ENCODE peak calls at places on chromosomes 6 and 20, in four cellular contexts. I is H1, F is HepG2, X is K562. A is an unnamed sample.
A peak's percentile ranks its signal among the peaks of the same experiment; 100 is the strongest.

GRCh38 chr6:20746024-20746423 is 211.8 kb downstream of the CDKAL1 start:
- DNase-seq in I (no peak), F (no peak), X (no peak), A (no peak)

GRCh38 chr20:31485450-31486339 is 10.6 kb downstream of the REM1 start:
- DNase-seq in F (no peak), X (peak; percentile 29), I (no peak), A (peak; percentile 8)

GRCh38 chr20:36149469-36149868 is 5.1 kb upstream of the EPB41L1 start:
- DNase-seq in X (no peak), F (no peak), I (no peak), A (no peak)

GRCh38 chr6:40714576-40715500 is 127.7 kb upstream of the LRFN2 start:
- DNase-seq in I (no peak), X (peak; percentile 21), F (peak; percentile 97), A (no peak)

GRCh38 chr20:57290178-57290484 is 23.7 kb upstream of the BMP7 start:
- DNase-seq in I (no peak), X (no peak), F (no peak), A (no peak)

GRCh38 chr6:143325379-143326140 is 124.9 kb downstream of the ADAT2 start:
- DNase-seq in F (no peak), X (no peak), I (no peak), A (peak; percentile 39)

GRCh38 chr6:33974471-33974870 is 170.7 kb upstream of the MLN start:
- DNase-seq in X (no peak), F (no peak), I (peak; percentile 44), A (no peak)

GRCh38 chr20:11302436-11302835 is 615.3 kb upstream of the BTBD3 start:
- DNase-seq in F (no peak), X (no peak), I (no peak), A (peak; percentile 81)

GRCh38 chr6:44925100-44925739 is 402.9 kb upstream of the RUNX2 start:
- DNase-seq in I (no peak), X (peak; percentile 55), F (peak; percentile 44), A (peak; percentile 5)

GRCh38 chr6:144264270-144265060 is 20.7 kb upstream of the UTRN start:
- DNase-seq in X (no peak), F (peak; percentile 87), I (no peak), A (peak; percentile 90)

GRCh38 chr6:52297433-52297832 is 12.9 kb upstream of the MCM3 start:
- DNase-seq in X (no peak), F (no peak), I (no peak), A (no peak)

GRCh38 chr6:170182093-170182780 is 108.6 kb downstream of the DLL1 start:
- DNase-seq in I (peak; percentile 17), X (no peak), F (no peak), A (no peak)

GRCh38 chr6:20953019-20953418 is 418.8 kb downstream of the CDKAL1 start:
- DNase-seq in I (no peak), X (no peak), F (no peak), A (no peak)

GRCh38 chr20:1949306-1949705 is 44.6 kb downstream of the PDYN start:
- DNase-seq in X (no peak), F (no peak), I (no peak), A (no peak)

GRCh38 chr6:149754573-149754972 is 5.0 kb downstream of the PCMT1 start:
- DNase-seq in F (peak; percentile 40), I (peak; percentile 2), X (peak; percentile 20), A (no peak)

GRCh38 chr6:75932067-75932466 is 140.4 kb downstream of the IMPG1 start:
- DNase-seq in X (peak; percentile 36), I (peak; percentile 77), F (peak; percentile 49), A (peak; percentile 4)

GRCh38 chr6:105051941-105052471 is 95.1 kb downstream of the LIN28B start:
- DNase-seq in X (no peak), F (no peak), I (no peak), A (peak; percentile 10)

GRCh38 chr6:91087864-91088263 is 501.0 kb upstream of the MAP3K7 start:
- DNase-seq in X (no peak), I (no peak), F (no peak), A (no peak)

GRCh38 chr6:24228681-24229255 is 102.8 kb downstream of the NRSN1 start:
- DNase-seq in F (peak; percentile 69), I (no peak), X (no peak), A (peak; percentile 6)

GRCh38 chr20:17525650-17526049 is 5.5 kb downstream of the BFSP1 start:
- DNase-seq in F (peak; percentile 50), X (peak; percentile 44), I (no peak), A (no peak)

GRCh38 chr20:54431545-54431944 is 43.8 kb upstream of the DOK5 start:
- DNase-seq in X (no peak), F (no peak), I (no peak), A (no peak)

GRCh38 chr6:167491403-167492095 is 166.7 kb downstream of the TTLL2 start:
- DNase-seq in X (no peak), I (no peak), F (no peak), A (no peak)

GRCh38 chr6:25312703-25313102 is 33.5 kb downstream of the CARMIL1 start:
- DNase-seq in I (no peak), X (no peak), F (no peak), A (peak; percentile 59)

GRCh38 chr6:133100870-133101269 is 140.3 kb upstream of the EYA4 start:
- DNase-seq in I (no peak), X (no peak), F (no peak), A (no peak)

GRCh38 chr6:130434174-130434873 is 68.5 kb downstream of the TMEM200A start:
- DNase-seq in I (no peak), F (no peak), X (no peak), A (peak; percentile 73)

GRCh38 chr6:5085638-5086293 is 625 bp downstream of the PPP1R3G start:
- DNase-seq in X (no peak), I (peak; percentile 74), F (no peak), A (peak; percentile 30)

GRCh38 chr6:15076565-15076964 is 169.3 kb upstream of the JARID2 start:
- DNase-seq in X (no peak), F (no peak), I (no peak), A (no peak)

GRCh38 chr6:15077006-15077405 is 168.9 kb upstream of the JARID2 start:
- DNase-seq in X (no peak), F (no peak), I (no peak), A (peak; percentile 53)

GRCh38 chr6:15074806-15075205 is 171.1 kb upstream of the JARID2 start:
- DNase-seq in X (no peak), I (no peak), F (no peak), A (no peak)

GRCh38 chr6:15073883-15074465 is 171.9 kb upstream of the JARID2 start:
- DNase-seq in F (no peak), X (no peak), I (no peak), A (no peak)

DNA sequence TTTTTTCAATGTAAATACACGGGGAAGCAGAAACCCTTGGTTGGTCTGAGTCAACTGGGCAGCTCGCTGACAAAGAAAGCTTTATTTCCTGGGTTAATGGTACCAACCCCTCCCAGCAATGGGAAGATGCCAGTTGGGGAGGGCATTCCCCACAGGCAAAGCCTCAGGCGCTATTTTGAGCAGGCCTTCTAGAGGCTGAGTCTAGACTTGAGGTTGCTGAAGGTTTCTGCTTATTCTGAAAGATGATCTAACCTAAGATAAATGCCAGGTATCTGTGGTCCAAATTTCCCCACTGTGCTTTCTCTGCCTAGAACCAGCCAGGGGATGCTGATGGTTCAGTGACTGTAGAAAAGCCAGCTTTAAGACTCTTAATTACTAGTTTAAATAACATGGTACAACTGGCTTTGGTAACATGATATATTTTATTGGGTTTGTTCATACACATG is 172.5 kb upstream of the JARID2 start:
- DNase-seq in I (no peak), X (no peak), F (no peak), A (peak; percentile 18)
- TF ChIP-seq MAFK in I (no peak), X (no peak), F (no peak), A (no peak)

GRCh38 chr6:37372116-37372515 is 18.3 kb downstream of the RNF8 start:
- DNase-seq in X (no peak), I (no peak), F (no peak), A (peak; percentile 56)

GRCh38 chr6:37367557-37367956 is 13.8 kb downstream of the RNF8 start:
- DNase-seq in I (no peak), F (no peak), X (no peak), A (no peak)

GRCh38 chr6:37371158-37372083 is 17.6 kb downstream of the RNF8 start:
- DNase-seq in I (no peak), X (no peak), F (no peak), A (no peak)

GRCh38 chr6:37368961-37369320 is 15.2 kb downstream of the RNF8 start:
- DNase-seq in I (no peak), X (no peak), F (no peak), A (no peak)

GRCh38 chr6:37369321-37370196 is 15.8 kb downstream of the RNF8 start:
- DNase-seq in I (no peak), F (peak; percentile 86), X (no peak), A (peak; percentile 39)
- H3K27me3 ChIP-seq in I (no peaks in the 10 kb centered on the region), F (no peaks in the 10 kb centered on the region), X (no peaks in the 10 kb centered on the region), A (no peaks in the 10 kb centered on the region)

GRCh38 chr6:48135352-48136084 is 24.5 kb upstream of the PTCHD4 start:
- DNase-seq in F (no peak), X (no peak), I (no peak), A (peak; percentile 4)

GRCh38 chr6:48136856-48137255 is 25.9 kb upstream of the PTCHD4 start:
- DNase-seq in F (no peak), I (no peak), X (no peak), A (no peak)

GRCh38 chr6:48140221-48140620 is 29.2 kb upstream of the PTCHD4 start:
- DNase-seq in I (no peak), F (no peak), X (no peak), A (no peak)

DNA sequence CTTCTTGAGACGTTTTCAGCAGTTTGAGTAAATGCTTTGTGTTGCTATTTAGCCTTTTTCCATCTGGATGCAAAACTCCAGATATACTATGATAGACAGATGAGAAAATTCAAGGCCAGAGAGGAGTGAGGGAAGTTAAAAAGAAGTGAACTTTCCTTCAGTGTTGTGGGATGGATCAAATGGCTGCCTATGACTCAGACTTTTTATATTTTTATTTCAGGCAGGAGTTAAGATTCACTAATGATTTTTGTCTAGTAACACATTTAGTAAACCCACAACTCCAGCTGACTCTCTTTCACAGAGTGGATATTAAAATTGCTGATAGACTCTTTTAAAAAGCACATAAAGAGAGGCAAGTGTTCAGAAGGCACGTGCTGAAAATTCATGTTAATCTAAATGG is 23.2 kb upstream of the PTCHD4 start:
- DNase-seq in F (no peak), I (no peak), X (no peak), A (no peak)
- H3K9ac ChIP-seq in F (no peak overlapping the region), I (no peak overlapping the region), X (no peak overlapping the region), A (no peak overlapping the region)

DNA sequence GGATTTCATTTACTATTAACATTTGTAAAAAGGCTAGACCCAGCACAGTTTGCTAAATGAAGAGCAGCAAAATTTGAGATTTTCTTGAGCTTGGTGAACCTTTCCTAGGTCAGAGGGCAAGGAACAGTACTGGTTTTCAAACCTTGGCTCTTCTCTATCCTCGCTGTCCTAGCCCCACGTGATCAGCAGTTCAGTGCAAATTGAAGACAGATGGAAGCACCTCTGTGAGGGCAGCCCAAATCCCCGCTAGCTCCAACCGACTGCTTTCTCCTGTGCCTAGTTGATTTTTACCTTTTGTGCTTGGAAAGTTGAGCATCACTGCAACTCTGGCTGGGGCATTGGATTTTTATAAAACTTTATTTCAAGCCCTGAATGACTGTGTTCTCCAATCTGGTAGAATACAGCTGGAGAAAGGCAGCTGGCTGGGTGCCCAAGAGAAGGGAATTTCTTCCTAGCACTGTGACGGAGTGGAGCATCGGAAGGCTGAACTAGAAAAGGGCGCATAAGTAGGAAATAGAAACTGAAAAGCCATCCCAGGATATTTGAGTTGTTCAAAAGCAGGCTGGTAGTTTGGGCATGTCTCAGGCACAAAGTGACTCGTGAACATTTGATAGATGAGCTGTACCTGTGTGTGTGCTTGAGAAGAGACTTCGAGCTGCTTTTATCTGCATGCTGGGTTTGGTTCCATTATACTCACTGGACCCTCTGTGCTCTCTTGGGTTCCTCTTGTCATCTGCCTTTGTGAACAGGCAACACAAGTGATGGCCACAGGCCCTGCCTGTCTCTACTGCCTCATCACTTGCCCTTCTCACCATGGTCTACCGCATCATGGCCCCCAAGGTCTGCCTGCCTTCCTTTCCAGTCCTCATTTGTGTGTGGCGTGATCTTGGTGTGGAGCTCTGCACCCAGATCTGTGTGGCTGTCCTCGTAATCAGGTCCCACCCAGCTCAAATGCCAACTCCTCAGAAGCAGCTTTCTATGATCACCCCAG is 2.3 kb downstream of the RNF114 start:
- DNase-seq in F (no peak), I (no peak), X (no peak), A (peak; percentile 82)
- TF ChIP-seq MAFK in F (no peak), I (no peak), X (no peak), A (no peak)